ENCODE peak calls at places on chromosome X, in eight cellular contexts. W is mesothelial cell of epicardium; Q is sciatic nerve; B is neural progenitor cell; V is IMR-90; A is left kidney; O is activated gamma-delta T cell treated with anti-CD3 and anti-CD28 coated beads, Interleukin-2, amount 50 U/mL, for 16 hours; J is CD4-positive, alpha-beta T cell. M is an unnamed sample.

GRCh38 chrX:118181030-118181429 is 64.4 kb upstream of the KLHL13 start:
- DNase-seq in B (no peak), V (peak), O (no peak), A (no peak), W (no peak), J (no peak), Q (no peak), M (no peak)

GRCh38 chrX:133415276-133416105 is at the start of gene GPC4:
- DNase-seq in O (no peak), A (peak), B (peak), W (peak), V (no peak), J (no peak), Q (peak), M (peak)

GRCh38 chrX:3950373-3950772 is 236.9 kb upstream of the PRKX start:
- DNase-seq in O (no peak), J (no peak), A (no peak), V (no peak), W (no peak), Q (no peak), B (no peak), M (no peak)

GRCh38 chrX:47579537-47579936 is 2.7 kb upstream of the TIMP1 start:
- DNase-seq in O (no peak), Q (no peak), J (no peak), B (no peak), W (no peak), A (no peak), V (peak), M (no peak)

GRCh38 chrX:15750611-15751159 is 12.6 kb downstream of the CA5B start:
- DNase-seq in V (no peak), A (no peak), O (no peak), B (no peak), Q (no peak), J (no peak), W (no peak), M (no peak)

GRCh38 chrX:104118765-104119164 is 6.4 kb downstream of the ZCCHC18 start:
- DNase-seq in Q (no peak), O (no peak), V (no peak), B (no peak), J (no peak), W (no peak), A (peak), M (no peak)

GRCh38 chrX:150897371-150898319 is 823 bp downstream of the CD99L2 start:
- DNase-seq in Q (no peak), W (no peak), A (peak), O (peak), V (no peak), J (peak), B (peak), M (peak)

GRCh38 chrX:119817130-119817690 is 25.8 kb upstream of the RPL39 start:
- DNase-seq in A (no peak), W (no peak), B (no peak), O (no peak), V (peak), J (no peak), Q (no peak), M (no peak)

GRCh38 chrX:141175786-141176185 is 1.1 kb downstream of the LDOC1 start:
- DNase-seq in W (no peak), V (no peak), A (peak), O (no peak), J (no peak), B (no peak), Q (no peak), M (no peak)

GRCh38 chrX:17679820-17680219 is 57.5 kb upstream of the SCML1 start:
- DNase-seq in V (no peak), O (no peak), W (no peak), J (no peak), B (no peak), A (no peak), Q (no peak), M (no peak)

GRCh38 chrX:153370293-153371055 is 30.7 kb downstream of the PNMA6E start:
- DNase-seq in O (no peak), V (peak), Q (no peak), B (no peak), A (no peak), W (no peak), J (no peak), M (no peak)

GRCh38 chrX:47748576-47748975 is 88.1 kb upstream of the ZNF81 start:
- DNase-seq in J (no peak), V (no peak), Q (no peak), A (no peak), W (no peak), B (no peak), O (no peak), M (no peak)

GRCh38 chrX:86141786-86142185 is 6.5 kb upstream of the DACH2 start:
- DNase-seq in A (no peak), Q (no peak), O (no peak), J (no peak), V (no peak), B (no peak), W (no peak), M (no peak)

GRCh38 chrX:103061486-103061885 is 2.5 kb downstream of the BEX1 start:
- DNase-seq in J (no peak), W (no peak), Q (no peak), V (no peak), O (no peak), B (no peak), A (no peak), M (no peak)

GRCh38 chrX:133726642-133727041 is 258.8 kb downstream of the GPC3 start:
- DNase-seq in V (no peak), A (no peak), B (no peak), Q (no peak), W (no peak), O (no peak), J (no peak), M (no peak)

GRCh38 chrX:45134303-45134702 is 66.4 kb downstream of the DIPK2B start:
- DNase-seq in Q (no peak), A (no peak), W (no peak), J (no peak), B (no peak), V (no peak), O (no peak), M (no peak)

GRCh38 chrX:40098264-40099045 is 697 bp upstream of the BCOR start:
- DNase-seq in O (no peak), W (no peak), V (no peak), A (peak), B (peak), J (peak), Q (peak), M (no peak)

GRCh38 chrX:137519459-137519858 is 46.5 kb upstream of the ZIC3 start:
- DNase-seq in O (no peak), Q (no peak), J (no peak), B (no peak), W (no peak), A (no peak), V (no peak), M (no peak)

GRCh38 chrX:105820247-105820646 is 2.1 kb upstream of the NRK start:
- DNase-seq in O (no peak), A (peak), Q (no peak), W (no peak), B (peak), J (no peak), V (no peak), M (no peak)